ENCODE peak calls at places on chromosomes 13 and 19, in ten cellular contexts. One of them, this sample, is unnamed.

GRCh38 chr13:31200636-31200970 is 828 bp downstream of the B3GLCT start:
- DNase-seq in heart right ventricle: peak; percentile 44
- DNase-seq in mucosa of descending colon: peak; percentile 51
- DNase-seq in heart left ventricle: peak; percentile 71
- DNase-seq in Peyer's patch: peak; percentile 45
- DNase-seq in body of pancreas: peak; percentile 54
- DNase-seq in psoas muscle: peak; percentile 61
- DNase-seq in brain microvascular endothelial cell: peak; percentile 7
- DNase-seq in naive thymus-derived CD4-positive, alpha-beta T cell: no peak
- DNase-seq in mesendoderm: peak; percentile 53
- DNase-seq in this sample: no peak

GRCh38 chr13:50608357-50608756 is 235.1 kb downstream of the DLEU7 start:
- DNase-seq in heart right ventricle: no peak
- DNase-seq in mucosa of descending colon: no peak
- DNase-seq in heart left ventricle: no peak
- DNase-seq in Peyer's patch: no peak
- DNase-seq in body of pancreas: no peak
- DNase-seq in psoas muscle: no peak
- DNase-seq in brain microvascular endothelial cell: no peak
- DNase-seq in naive thymus-derived CD4-positive, alpha-beta T cell: no peak
- DNase-seq in mesendoderm: no peak
- DNase-seq in this sample: no peak

GRCh38 chr19:33681081-33681680 is 59.4 kb downstream of the CHST8 start:
- DNase-seq in heart right ventricle: no peak
- DNase-seq in mucosa of descending colon: no peak
- DNase-seq in heart left ventricle: no peak
- DNase-seq in Peyer's patch: no peak
- DNase-seq in body of pancreas: no peak
- DNase-seq in psoas muscle: no peak
- DNase-seq in brain microvascular endothelial cell: no peak
- DNase-seq in naive thymus-derived CD4-positive, alpha-beta T cell: no peak
- DNase-seq in mesendoderm: no peak
- DNase-seq in this sample: no peak

GRCh38 chr13:82010780-82011179 is 1669.9 kb upstream of the SPRY2 start:
- DNase-seq in heart right ventricle: no peak
- DNase-seq in mucosa of descending colon: no peak
- DNase-seq in heart left ventricle: no peak
- DNase-seq in Peyer's patch: no peak
- DNase-seq in body of pancreas: no peak
- DNase-seq in psoas muscle: no peak
- DNase-seq in brain microvascular endothelial cell: no peak
- DNase-seq in naive thymus-derived CD4-positive, alpha-beta T cell: no peak
- DNase-seq in mesendoderm: no peak
- DNase-seq in this sample: no peak

GRCh38 chr13:105928048-105928447 is 607.4 kb downstream of the EFNB2 start:
- DNase-seq in heart right ventricle: no peak
- DNase-seq in mucosa of descending colon: no peak
- DNase-seq in heart left ventricle: no peak
- DNase-seq in Peyer's patch: no peak
- DNase-seq in body of pancreas: no peak
- DNase-seq in psoas muscle: no peak
- DNase-seq in brain microvascular endothelial cell: no peak
- DNase-seq in naive thymus-derived CD4-positive, alpha-beta T cell: no peak
- DNase-seq in mesendoderm: no peak
- DNase-seq in this sample: no peak

GRCh38 chr19:7699422-7700127 is 2.4 kb downstream of the FCER2 start:
- DNase-seq in heart right ventricle: no peak
- DNase-seq in mucosa of descending colon: no peak
- DNase-seq in heart left ventricle: no peak
- DNase-seq in Peyer's patch: no peak
- DNase-seq in body of pancreas: no peak
- DNase-seq in psoas muscle: no peak
- DNase-seq in brain microvascular endothelial cell: no peak
- DNase-seq in naive thymus-derived CD4-positive, alpha-beta T cell: no peak
- DNase-seq in mesendoderm: peak; percentile 7
- DNase-seq in this sample: no peak

GRCh38 chr19:3227054-3227626 is 2.7 kb downstream of the CELF5 start:
- DNase-seq in heart right ventricle: no peak
- DNase-seq in mucosa of descending colon: no peak
- DNase-seq in heart left ventricle: no peak
- DNase-seq in Peyer's patch: no peak
- DNase-seq in body of pancreas: no peak
- DNase-seq in psoas muscle: no peak
- DNase-seq in brain microvascular endothelial cell: no peak
- DNase-seq in naive thymus-derived CD4-positive, alpha-beta T cell: no peak
- DNase-seq in mesendoderm: no peak
- DNase-seq in this sample: no peak

GRCh38 chr19:34225659-34226015 is 28.7 kb upstream of the GARRE1 start:
- DNase-seq in heart right ventricle: no peak
- DNase-seq in mucosa of descending colon: no peak
- DNase-seq in heart left ventricle: no peak
- DNase-seq in Peyer's patch: no peak
- DNase-seq in body of pancreas: no peak
- DNase-seq in psoas muscle: no peak
- DNase-seq in brain microvascular endothelial cell: no peak
- DNase-seq in naive thymus-derived CD4-positive, alpha-beta T cell: no peak
- DNase-seq in mesendoderm: no peak
- DNase-seq in this sample: no peak

GRCh38 chr13:111909971-111910671 is 156.8 kb upstream of the SOX1 start:
- DNase-seq in heart right ventricle: no peak
- DNase-seq in mucosa of descending colon: no peak
- DNase-seq in heart left ventricle: no peak
- DNase-seq in Peyer's patch: peak; percentile 7
- DNase-seq in body of pancreas: peak; percentile 8
- DNase-seq in psoas muscle: no peak
- DNase-seq in brain microvascular endothelial cell: no peak
- DNase-seq in naive thymus-derived CD4-positive, alpha-beta T cell: no peak
- DNase-seq in mesendoderm: no peak
- DNase-seq in this sample: no peak

GRCh38 chr13:35699805-35700204 is 223.3 kb upstream of the MAB21L1 start:
- DNase-seq in heart right ventricle: no peak
- DNase-seq in mucosa of descending colon: peak; percentile 25
- DNase-seq in heart left ventricle: no peak
- DNase-seq in Peyer's patch: no peak
- DNase-seq in body of pancreas: no peak
- DNase-seq in psoas muscle: peak; percentile 45
- DNase-seq in brain microvascular endothelial cell: peak; percentile 45
- DNase-seq in naive thymus-derived CD4-positive, alpha-beta T cell: no peak
- DNase-seq in mesendoderm: no peak
- DNase-seq in this sample: no peak

GRCh38 chr19:46453661-46454060 is 17.7 kb downstream of the PNMA8A start:
- DNase-seq in heart right ventricle: no peak
- DNase-seq in mucosa of descending colon: no peak
- DNase-seq in heart left ventricle: no peak
- DNase-seq in Peyer's patch: no peak
- DNase-seq in body of pancreas: no peak
- DNase-seq in psoas muscle: no peak
- DNase-seq in brain microvascular endothelial cell: no peak
- DNase-seq in naive thymus-derived CD4-positive, alpha-beta T cell: no peak
- DNase-seq in mesendoderm: no peak
- DNase-seq in this sample: no peak

GRCh38 chr13:110520431-110521295 is 40.9 kb downstream of the RAB20 start:
- DNase-seq in heart right ventricle: peak; percentile 75
- DNase-seq in mucosa of descending colon: peak; percentile 84
- DNase-seq in heart left ventricle: peak; percentile 83
- DNase-seq in Peyer's patch: peak; percentile 37
- DNase-seq in body of pancreas: peak; percentile 60
- DNase-seq in psoas muscle: peak; percentile 86
- DNase-seq in brain microvascular endothelial cell: peak; percentile 39
- DNase-seq in naive thymus-derived CD4-positive, alpha-beta T cell: no peak
- DNase-seq in mesendoderm: no peak
- DNase-seq in this sample: no peak

GRCh38 chr19:18366027-18366435 is 19.9 kb upstream of the GDF15 start:
- DNase-seq in heart right ventricle: no peak
- DNase-seq in mucosa of descending colon: no peak
- DNase-seq in heart left ventricle: no peak
- DNase-seq in Peyer's patch: no peak
- DNase-seq in body of pancreas: no peak
- DNase-seq in psoas muscle: no peak
- DNase-seq in brain microvascular endothelial cell: no peak
- DNase-seq in naive thymus-derived CD4-positive, alpha-beta T cell: no peak
- DNase-seq in mesendoderm: no peak
- DNase-seq in this sample: no peak

GRCh38 chr13:93736111-93736510 is 509.5 kb downstream of the GPC6 start:
- DNase-seq in heart right ventricle: no peak
- DNase-seq in mucosa of descending colon: no peak
- DNase-seq in heart left ventricle: no peak
- DNase-seq in Peyer's patch: no peak
- DNase-seq in body of pancreas: no peak
- DNase-seq in psoas muscle: no peak
- DNase-seq in brain microvascular endothelial cell: peak; percentile 64
- DNase-seq in naive thymus-derived CD4-positive, alpha-beta T cell: no peak
- DNase-seq in mesendoderm: no peak
- DNase-seq in this sample: no peak

GRCh38 chr19:1027020-1027952 is 878 bp downstream of the CNN2 start:
- DNase-seq in heart right ventricle: no peak
- DNase-seq in mucosa of descending colon: peak; percentile 65
- DNase-seq in heart left ventricle: no peak
- DNase-seq in Peyer's patch: peak; percentile 70
- DNase-seq in body of pancreas: no peak
- DNase-seq in psoas muscle: no peak
- DNase-seq in brain microvascular endothelial cell: no peak
- DNase-seq in naive thymus-derived CD4-positive, alpha-beta T cell: peak; percentile 41
- DNase-seq in mesendoderm: peak; percentile 44
- DNase-seq in this sample: no peak

GRCh38 chr13:95073826-95074345 is 227.4 kb downstream of the ABCC4 start:
- DNase-seq in heart right ventricle: no peak
- DNase-seq in mucosa of descending colon: no peak
- DNase-seq in heart left ventricle: no peak
- DNase-seq in Peyer's patch: no peak
- DNase-seq in body of pancreas: no peak
- DNase-seq in psoas muscle: no peak
- DNase-seq in brain microvascular endothelial cell: no peak
- DNase-seq in naive thymus-derived CD4-positive, alpha-beta T cell: no peak
- DNase-seq in mesendoderm: peak; percentile 10
- DNase-seq in this sample: no peak

GRCh38 chr13:94706854-94707399 is 5.4 kb downstream of the SOX21 start:
- DNase-seq in heart right ventricle: no peak
- DNase-seq in mucosa of descending colon: no peak
- DNase-seq in heart left ventricle: no peak
- DNase-seq in Peyer's patch: no peak
- DNase-seq in body of pancreas: no peak
- DNase-seq in psoas muscle: no peak
- DNase-seq in brain microvascular endothelial cell: no peak
- DNase-seq in naive thymus-derived CD4-positive, alpha-beta T cell: no peak
- DNase-seq in mesendoderm: no peak
- DNase-seq in this sample: no peak

DNA sequence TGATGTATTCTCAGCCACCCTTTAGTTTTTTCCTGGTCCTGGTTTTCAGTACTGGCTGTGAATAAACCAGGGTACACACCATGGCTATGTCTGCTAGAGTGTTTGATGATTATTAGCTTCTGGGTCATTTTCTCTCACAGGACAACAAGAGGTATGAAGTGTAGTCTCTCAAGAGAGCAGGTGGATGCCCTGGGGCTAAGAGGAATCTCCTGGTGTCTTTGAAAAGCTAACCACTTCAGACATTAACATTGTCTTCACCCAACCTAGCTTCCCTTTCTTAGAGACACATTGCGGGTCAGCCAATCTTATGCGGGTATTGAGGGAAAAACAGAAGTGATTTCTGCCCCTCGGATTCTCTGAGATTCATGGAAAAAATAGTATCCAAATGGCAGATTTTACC is 1.6 kb downstream of the ZNF730 start:
- DNase-seq in heart right ventricle: no peak
- DNase-seq in mucosa of descending colon: no peak
- DNase-seq in heart left ventricle: no peak
- DNase-seq in Peyer's patch: no peak
- DNase-seq in body of pancreas: no peak
- DNase-seq in psoas muscle: no peak
- DNase-seq in brain microvascular endothelial cell: no peak
- DNase-seq in naive thymus-derived CD4-positive, alpha-beta T cell: no peak
- DNase-seq in mesendoderm: peak; percentile 84
- DNase-seq in this sample: no peak
- H3K4me3 ChIP-seq in heart right ventricle: no peak overlapping the region
- H3K4me3 ChIP-seq in mucosa of descending colon: no peak overlapping the region
- H3K4me3 ChIP-seq in heart left ventricle: no peak overlapping the region
- H3K4me3 ChIP-seq in Peyer's patch: no peak overlapping the region
- H3K4me3 ChIP-seq in body of pancreas: no peak overlapping the region
- H3K4me3 ChIP-seq in psoas muscle: no peak overlapping the region
- H3K4me3 ChIP-seq in brain microvascular endothelial cell: no peak overlapping the region
- H3K4me3 ChIP-seq in naive thymus-derived CD4-positive, alpha-beta T cell: no peak overlapping the region
- H3K4me3 ChIP-seq in mesendoderm: no peak overlapping the region
- H3K4me3 ChIP-seq in this sample: no peak overlapping the region

GRCh38 chr13:25034173-25034572 is 61.8 kb upstream of the PABPC3 start:
- DNase-seq in heart right ventricle: no peak
- DNase-seq in mucosa of descending colon: no peak
- DNase-seq in heart left ventricle: no peak
- DNase-seq in Peyer's patch: no peak
- DNase-seq in body of pancreas: no peak
- DNase-seq in psoas muscle: no peak
- DNase-seq in brain microvascular endothelial cell: no peak
- DNase-seq in naive thymus-derived CD4-positive, alpha-beta T cell: no peak
- DNase-seq in mesendoderm: no peak
- DNase-seq in this sample: no peak
- H3K4me3 ChIP-seq in heart right ventricle: no peak overlapping the region
- H3K4me3 ChIP-seq in mucosa of descending colon: no peak overlapping the region
- H3K4me3 ChIP-seq in heart left ventricle: no peak overlapping the region
- H3K4me3 ChIP-seq in Peyer's patch: no peak overlapping the region
- H3K4me3 ChIP-seq in body of pancreas: no peak overlapping the region
- H3K4me3 ChIP-seq in psoas muscle: no peak overlapping the region
- H3K4me3 ChIP-seq in brain microvascular endothelial cell: no peak overlapping the region
- H3K4me3 ChIP-seq in naive thymus-derived CD4-positive, alpha-beta T cell: no peak overlapping the region
- H3K4me3 ChIP-seq in mesendoderm: no peak overlapping the region
- H3K4me3 ChIP-seq in this sample: no peak overlapping the region

GRCh38 chr13:52406629-52407028 is 657 bp upstream of the THSD1 start:
- DNase-seq in heart right ventricle: no peak
- DNase-seq in mucosa of descending colon: no peak
- DNase-seq in heart left ventricle: no peak
- DNase-seq in Peyer's patch: no peak
- DNase-seq in body of pancreas: no peak
- DNase-seq in psoas muscle: no peak
- DNase-seq in brain microvascular endothelial cell: no peak
- DNase-seq in naive thymus-derived CD4-positive, alpha-beta T cell: no peak
- DNase-seq in mesendoderm: no peak
- DNase-seq in this sample: no peak
- H3K4me3 ChIP-seq in heart right ventricle: peak overlapping the region; percentile 48
- H3K4me3 ChIP-seq in mucosa of descending colon: no peak overlapping the region
- H3K4me3 ChIP-seq in heart left ventricle: peak overlapping the region; percentile 80
- H3K4me3 ChIP-seq in Peyer's patch: peak overlapping the region; percentile 46
- H3K4me3 ChIP-seq in body of pancreas: no peak overlapping the region
- H3K4me3 ChIP-seq in psoas muscle: peak overlapping the region; percentile 68
- H3K4me3 ChIP-seq in brain microvascular endothelial cell: peak overlapping the region; percentile 66
- H3K4me3 ChIP-seq in naive thymus-derived CD4-positive, alpha-beta T cell: no peak overlapping the region
- H3K4me3 ChIP-seq in mesendoderm: no peak overlapping the region
- H3K4me3 ChIP-seq in this sample: peak overlapping the region; percentile 78

DNA sequence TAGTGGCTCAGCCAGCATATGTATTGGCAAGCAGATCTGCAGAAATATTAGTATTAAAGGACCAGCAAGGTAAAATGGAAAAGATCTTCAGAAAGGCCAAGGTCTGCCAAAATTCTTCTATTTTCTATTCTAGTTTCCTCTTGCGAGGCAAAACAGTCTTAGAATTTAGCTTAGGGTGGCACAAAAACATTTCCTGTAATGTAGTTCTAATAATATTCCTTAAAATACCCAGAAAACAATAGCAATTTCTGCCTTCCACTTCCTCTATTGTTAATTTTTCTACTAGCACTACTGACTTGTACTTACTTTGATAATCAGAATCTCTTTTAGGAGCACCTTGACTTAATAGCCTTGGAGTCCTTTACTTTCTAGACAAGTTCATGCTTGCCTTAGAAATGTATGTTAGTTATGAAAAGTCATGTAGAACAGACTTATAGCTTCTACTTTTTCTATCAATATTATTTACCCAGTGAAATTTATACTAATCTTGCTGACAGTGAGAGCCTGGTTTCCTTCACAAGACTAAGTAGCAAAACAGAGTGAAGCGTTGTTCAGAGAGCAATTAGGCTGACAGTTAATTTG is 23.8 kb upstream of the LPAR6 start:
- DNase-seq in heart right ventricle: no peak
- DNase-seq in mucosa of descending colon: no peak
- DNase-seq in heart left ventricle: no peak
- DNase-seq in Peyer's patch: no peak
- DNase-seq in body of pancreas: no peak
- DNase-seq in psoas muscle: no peak
- DNase-seq in brain microvascular endothelial cell: no peak
- DNase-seq in naive thymus-derived CD4-positive, alpha-beta T cell: no peak
- DNase-seq in mesendoderm: no peak
- DNase-seq in this sample: no peak
- H3K4me3 ChIP-seq in heart right ventricle: no peak overlapping the region
- H3K4me3 ChIP-seq in mucosa of descending colon: no peak overlapping the region
- H3K4me3 ChIP-seq in heart left ventricle: peak overlapping the region; percentile 24
- H3K4me3 ChIP-seq in Peyer's patch: no peak overlapping the region
- H3K4me3 ChIP-seq in body of pancreas: no peak overlapping the region
- H3K4me3 ChIP-seq in psoas muscle: no peak overlapping the region
- H3K4me3 ChIP-seq in brain microvascular endothelial cell: no peak overlapping the region
- H3K4me3 ChIP-seq in naive thymus-derived CD4-positive, alpha-beta T cell: no peak overlapping the region
- H3K4me3 ChIP-seq in mesendoderm: no peak overlapping the region
- H3K4me3 ChIP-seq in this sample: no peak overlapping the region

This sample was measured in skeletal muscle cell.